ENCODE peak calls at places on chromosomes 5 and 9, in ten cellular contexts. D is lower lobe of right lung; N is COR-L47; R is activated T-helper 1 cell treated with Interleukin-2 at 50 U/mL for 16 hours; W is activated T-helper 9 cell treated with anti-CD3 and anti-CD28 coated beads, Interleukin-2, amount 50 U/mL, for 16 hours; C is NCI-H1417; E is iPS-NIHi11; M is stimulated activated CD4-positive, alpha-beta T cell treated with anti-CD3 and anti-CD28 coated beads, Interleukin-12 subunit alpha, Interleukin-12 subunit beta, amount 100 ng/mL, for 4 hours; B is C1 segment of cervical spinal cord; G is SHP77. F is an unnamed sample.

GRCh38 chr5:5017827-5018559 is 122.1 kb upstream of the ADAMTS16 start:
- DNase-seq in R (no peak), M (no peak), N (no peak), D (no peak), W (no peak), B (no peak), G (no peak), E (no peak), C (no peak), F (no peak)

GRCh38 chr5:121988443-121988842 is 26.7 kb downstream of the SRFBP1 start:
- DNase-seq in N (no peak), D (no peak), C (no peak), W (no peak), R (no peak), M (no peak), E (no peak), B (no peak), G (no peak), F (no peak)

GRCh38 chr5:155258139-155258538 is 244.6 kb downstream of the KIF4B start:
- DNase-seq in G (no peak), W (no peak), R (no peak), D (no peak), N (no peak), M (no peak), B (no peak), E (no peak), C (no peak), F (no peak)

GRCh38 chr9:108761530-108762347 is 94.0 kb downstream of the ACTL7B start:
- DNase-seq in B (peak), D (no peak), W (no peak), M (peak), E (peak), R (no peak), C (peak), N (peak), G (peak), F (peak)

GRCh38 chr5:146945722-146946121 is 67.2 kb upstream of the PPP2R2B start:
- DNase-seq in R (no peak), M (no peak), E (no peak), B (no peak), N (no peak), G (no peak), W (no peak), C (no peak), D (no peak), F (no peak)

GRCh38 chr9:114757984-114758383 is 47.9 kb downstream of the TNFSF15 start:
- DNase-seq in N (no peak), W (no peak), G (peak), E (no peak), M (no peak), B (no peak), R (no peak), D (no peak), C (peak), F (no peak)

GRCh38 chr5:144478532-144478931 is 307.9 kb downstream of the KCTD16 start:
- DNase-seq in B (no peak), C (no peak), E (no peak), R (no peak), N (no peak), G (no peak), W (no peak), M (no peak), D (no peak), F (no peak)

GRCh38 chr9:105681724-105682123 is 12.6 kb upstream of the TMEM38B start:
- DNase-seq in C (no peak), N (no peak), E (no peak), G (no peak), R (no peak), B (no peak), D (no peak), M (no peak), W (no peak), F (peak)

GRCh38 chr5:128038641-128039040 is 44.9 kb upstream of the SLC12A2 start:
- DNase-seq in C (no peak), D (no peak), M (no peak), N (no peak), B (no peak), E (no peak), R (no peak), W (no peak), G (no peak), F (peak)

GRCh38 chr9:68844623-68845612 is 139.9 kb downstream of the PIP5K1B start:
- DNase-seq in E (peak), D (no peak), M (peak), R (no peak), W (no peak), N (peak), C (peak), B (no peak), G (peak), F (peak)

GRCh38 chr5:60350794-60351193 is 349.2 kb downstream of the DEPDC1B start:
- DNase-seq in W (no peak), C (no peak), M (no peak), R (no peak), D (no peak), B (no peak), G (no peak), E (no peak), N (no peak), F (no peak)

GRCh38 chr9:114015607-114016006 is 62.5 kb downstream of the AMBP start:
- DNase-seq in D (no peak), C (no peak), E (no peak), B (no peak), G (no peak), R (no peak), W (no peak), N (no peak), M (no peak), F (no peak)

GRCh38 chr5:149831492-149831891 is 101.4 kb downstream of the PPARGC1B start:
- DNase-seq in N (no peak), W (peak), G (no peak), M (peak), E (no peak), B (no peak), D (no peak), R (no peak), C (no peak), F (no peak)

GRCh38 chr9:133275105-133276000 is at the start of gene ABO:
- DNase-seq in D (no peak), C (no peak), R (no peak), E (peak), M (no peak), W (no peak), N (no peak), G (no peak), B (no peak), F (no peak)

GRCh38 chr9:20178679-20179078 is 389.8 kb upstream of the SLC24A2 start:
- DNase-seq in R (no peak), D (no peak), M (no peak), N (no peak), B (no peak), C (no peak), E (no peak), W (no peak), G (no peak), F (no peak)

GRCh38 chr5:38596997-38597396 is 40.6 kb upstream of the LIFR start:
- DNase-seq in B (no peak), C (no peak), W (no peak), G (no peak), R (no peak), D (no peak), E (no peak), N (no peak), M (no peak), F (no peak)

GRCh38 chr5:138179277-138179857 is 455 bp downstream of the KIF20A start:
- DNase-seq in W (no peak), E (peak), D (no peak), M (no peak), B (no peak), G (no peak), N (no peak), R (no peak), C (no peak), F (no peak)

GRCh38 chr9:94081435-94081834 is 2.8 kb upstream of the PTPDC1 start:
- DNase-seq in E (no peak), B (no peak), D (no peak), M (no peak), N (no peak), C (no peak), W (no peak), G (no peak), R (no peak), F (no peak)

GRCh38 chr5:154673506-154673905 is 81.7 kb upstream of the LARP1 start:
- DNase-seq in M (no peak), B (no peak), C (no peak), D (peak), W (no peak), E (no peak), R (no peak), G (no peak), N (no peak), F (no peak)

GRCh38 chr9:696332-697090 is 145.0 kb upstream of the DMRT1 start:
- DNase-seq in M (no peak), D (no peak), C (no peak), R (no peak), W (no peak), B (no peak), G (no peak), E (no peak), N (no peak), F (peak)

GRCh38 chr9:107949058-107949457 is 459.5 kb upstream of the KLF4 start:
- DNase-seq in E (no peak), R (no peak), D (no peak), B (no peak), N (no peak), C (no peak), G (no peak), W (no peak), M (no peak), F (no peak)

GRCh38 chr5:64947031-64947430 is 178.3 kb downstream of the CWC27 start:
- DNase-seq in E (peak), B (no peak), D (no peak), C (peak), R (no peak), M (no peak), W (no peak), G (peak), N (peak), F (no peak)

GRCh38 chr9:77997611-77998349 is 33.8 kb downstream of the GNAQ start:
- DNase-seq in D (no peak), B (no peak), N (no peak), M (no peak), E (no peak), G (no peak), W (no peak), C (no peak), R (no peak), F (no peak)

GRCh38 chr5:107469485-107469884 is 201.3 kb downstream of the EFNA5 start:
- DNase-seq in G (no peak), N (no peak), M (no peak), D (no peak), B (no peak), R (no peak), W (no peak), E (no peak), C (no peak), F (no peak)

GRCh38 chr9:26341545-26341944 is 551.1 kb downstream of the CAAP1 start:
- DNase-seq in N (no peak), R (no peak), G (no peak), E (no peak), M (no peak), B (no peak), D (no peak), C (peak), W (no peak), F (no peak)

GRCh38 chr5:317086-317811 is 4.3 kb upstream of the AHRR start:
- DNase-seq in E (peak), R (no peak), B (no peak), M (peak), C (peak), N (peak), G (peak), D (no peak), W (no peak), F (peak)

GRCh38 chr9:93949694-93950449 is 5.3 kb downstream of the BARX1 start:
- DNase-seq in R (no peak), W (no peak), D (no peak), M (no peak), N (no peak), B (no peak), C (no peak), G (no peak), E (no peak), F (no peak)

GRCh38 chr5:91283899-91284298 is 99.2 kb downstream of the ARRDC3 start:
- DNase-seq in M (no peak), W (no peak), G (no peak), N (no peak), B (no peak), C (no peak), D (no peak), E (no peak), R (no peak), F (no peak)

GRCh38 chr5:133245191-133246052 is 193.6 kb downstream of the HSPA4 start:
- DNase-seq in C (no peak), D (peak), N (no peak), E (no peak), R (no peak), B (no peak), G (peak), M (peak), W (no peak), F (peak)

F was measured in hepatic stellate cell.